ENCODE peak calls at places on chromosomes 2 and 18, in seven cellular contexts. S, P, E, L, J, O and X are unnamed samples.

GRCh38 chr2:14647714-14648113 is 15.2 kb downstream of the LRATD1 start:
- DNase-seq in S (no peak), P (no peak), E (no peak), L (no peak), J (no peak), O (no peak), X (no peak)

GRCh38 chr18:24271381-24272331 is 126.0 kb downstream of the OSBPL1A start:
- DNase-seq in S (peak; percentile 67), P (no peak), E (peak; percentile 55), L (peak; percentile 91), J (peak; percentile 37), O (peak; percentile 77), X (peak; percentile 72)

GRCh38 chr2:158914731-158915130 is 53.7 kb upstream of the TANC1 start:
- DNase-seq in S (no peak), P (no peak), E (no peak), L (no peak), J (no peak), O (no peak), X (no peak)

GRCh38 chr2:74876081-74876886 is 42.4 kb downstream of the HK2 start:
- DNase-seq in S (no peak), P (peak; percentile 67), E (peak; percentile 78), L (no peak), J (peak; percentile 40), O (peak; percentile 48), X (peak; percentile 26)

GRCh38 chr2:8225798-8226197 is 456.1 kb upstream of the ID2 start:
- DNase-seq in S (no peak), P (no peak), E (no peak), L (no peak), J (no peak), O (no peak), X (no peak)

GRCh38 chr18:57231846-57232245 is 85.0 kb downstream of the BOD1L2 start:
- DNase-seq in S (no peak), P (no peak), E (no peak), L (no peak), J (no peak), O (no peak), X (no peak)

GRCh38 chr2:47119001-47119400 is 36.1 kb downstream of the STPG4 start:
- DNase-seq in S (no peak), P (no peak), E (no peak), L (no peak), J (no peak), O (no peak), X (no peak)

GRCh38 chr2:65482971-65483370 is 50.6 kb upstream of the SPRED2 start:
- DNase-seq in S (no peak), P (no peak), E (no peak), L (no peak), J (no peak), O (no peak), X (no peak)

GRCh38 chr2:88136817-88137216 is 9.0 kb upstream of the FABP1 start:
- DNase-seq in S (no peak), P (no peak), E (no peak), L (no peak), J (no peak), O (no peak), X (no peak)

GRCh38 chr2:148259674-148260073 is 238.8 kb downstream of the MBD5 start:
- DNase-seq in S (no peak), P (peak; percentile 45), E (no peak), L (no peak), J (no peak), O (no peak), X (no peak)

GRCh38 chr2:233799087-233799665 is 21.0 kb downstream of the MROH2A start:
- DNase-seq in S (peak; percentile 34), P (no peak), E (no peak), L (no peak), J (no peak), O (no peak), X (no peak)

GRCh38 chr2:229714736-229715541 is 584 bp upstream of the DNER start:
- DNase-seq in S (peak; percentile 66), P (no peak), E (peak; percentile 73), L (peak; percentile 81), J (peak; percentile 34), O (peak; percentile 46), X (peak; percentile 22)

GRCh38 chr2:27582129-27582694 is 630 bp upstream of the ZNF512 start:
- DNase-seq in S (no peak), P (peak; percentile 4), E (no peak), L (peak; percentile 40), J (no peak), O (no peak), X (no peak)